ENCODE peak calls at places on chromosome 1, in seven cellular contexts. J is activated T-helper 9 cell treated with anti-CD3 and anti-CD28 coated beads, Interleukin-2, amount 50 U/mL, for 16 hours; X is MG63; B is stimulated activated CD8-positive, alpha-beta memory T cell treated with anti-CD3 and anti-CD28 coated beads, Interleukin-7, amount 100 ng/mL, for 24 hours; S is AG08396; O is left lung; R is CD8-positive, alpha-beta T cell. E is an unnamed sample.

GRCh38 chr1:59198565-59198964 is 98.3 kb upstream of the FGGY start:
- DNase-seq in S (no peak), R (no peak), O (no peak), J (no peak), B (no peak), X (peak), E (no peak)

GRCh38 chr1:62321438-62321837 is 2.2 kb upstream of the KANK4 start:
- DNase-seq in O (no peak), S (peak), R (no peak), B (no peak), J (no peak), X (peak), E (no peak)

GRCh38 chr1:209368864-209369598 is 214.5 kb upstream of the CAMK1G start:
- DNase-seq in J (no peak), O (no peak), S (peak), B (no peak), X (peak), R (no peak), E (no peak)

GRCh38 chr1:40650075-40650474 is 15.4 kb downstream of the RIMS3 start:
- DNase-seq in B (no peak), X (no peak), R (no peak), J (no peak), S (no peak), O (no peak), E (no peak)

GRCh38 chr1:27612718-27613117 is 8.8 kb upstream of the AHDC1 start:
- DNase-seq in B (no peak), S (no peak), X (no peak), O (no peak), J (no peak), R (no peak), E (no peak)

GRCh38 chr1:226002667-226003501 is 3.7 kb upstream of the SDE2 start:
- DNase-seq in B (no peak), O (peak), J (no peak), R (no peak), X (peak), S (peak), E (no peak)

GRCh38 chr1:191290441-191290840 is 812.8 kb upstream of the BRINP3 start:
- DNase-seq in R (no peak), X (no peak), S (no peak), B (no peak), O (no peak), J (no peak), E (no peak)

GRCh38 chr1:197106869-197107268 is 39.6 kb downstream of the ASPM start:
- DNase-seq in B (no peak), S (no peak), J (no peak), O (no peak), R (no peak), X (no peak), E (no peak)

GRCh38 chr1:201552941-201553341 is 14.0 kb downstream of the NAV1 start:
- DNase-seq in X (peak), O (no peak), R (no peak), S (no peak), J (no peak), B (no peak), E (no peak)

GRCh38 chr1:169722784-169723183 is 11.1 kb downstream of the SELE start:
- DNase-seq in S (no peak), X (no peak), O (no peak), B (no peak), R (no peak), J (no peak), E (no peak)

GRCh38 chr1:235319255-235319654 is 8.7 kb downstream of the ARID4B start:
- DNase-seq in R (no peak), S (no peak), J (no peak), B (no peak), O (no peak), X (no peak), E (no peak)

GRCh38 chr1:41830711-41831110 is 88.0 kb downstream of the HIVEP3 start:
- DNase-seq in R (no peak), O (no peak), S (no peak), J (no peak), B (no peak), X (no peak), E (no peak)

GRCh38 chr1:113534875-113535274 is 144.6 kb downstream of the MAGI3 start:
- DNase-seq in X (no peak), S (no peak), J (no peak), R (no peak), B (no peak), O (no peak), E (no peak)

GRCh38 chr1:247357781-247358211 is 26.1 kb upstream of the ZNF496 start:
- DNase-seq in R (no peak), J (no peak), B (no peak), X (peak), O (peak), S (peak), E (no peak)

GRCh38 chr1:3671371-3672180 is 19.3 kb downstream of the TP73 start:
- DNase-seq in X (no peak), S (no peak), J (no peak), R (no peak), B (no peak), O (no peak), E (no peak)

GRCh38 chr1:3037281-3038040 is 16.2 kb downstream of the ACTRT2 start:
- DNase-seq in R (no peak), J (no peak), O (peak), B (no peak), X (no peak), S (no peak), E (no peak)

GRCh38 chr1:204583909-204584632 is 67.9 kb downstream of the MDM4 start:
- DNase-seq in B (no peak), R (no peak), X (peak), O (no peak), S (no peak), J (no peak), E (no peak)

GRCh38 chr1:202952818-202953217 is 5.3 kb downstream of the ADIPOR1 start:
- DNase-seq in S (no peak), X (peak), R (no peak), B (no peak), O (peak), J (no peak), E (no peak)

GRCh38 chr1:18256318-18257235 is 149.0 kb downstream of the IGSF21 start:
- DNase-seq in S (peak), B (no peak), X (peak), O (no peak), J (no peak), R (no peak), E (peak)

GRCh38 chr1:247407180-247407616 is 8.8 kb upstream of the NLRP3 start:
- DNase-seq in O (peak), X (no peak), B (no peak), S (no peak), R (peak), J (peak), E (peak)

GRCh38 chr1:183191833-183192232 is 5.8 kb downstream of the LAMC2 start:
- DNase-seq in X (no peak), J (no peak), B (no peak), O (no peak), R (no peak), S (peak), E (no peak)

GRCh38 chr1:64493864-64494263 is 23.9 kb downstream of the CACHD1 start:
- DNase-seq in X (no peak), S (no peak), J (no peak), B (no peak), O (no peak), R (no peak), E (no peak)

GRCh38 chr1:241627453-241628329 is 12.5 kb downstream of the CHML start:
- DNase-seq in B (no peak), O (no peak), R (peak), S (peak), J (no peak), X (peak), E (no peak)

GRCh38 chr1:163692266-163692665 is 370.5 kb downstream of the NUF2 start:
- DNase-seq in B (no peak), S (no peak), O (no peak), R (no peak), J (no peak), X (no peak), E (no peak)

GRCh38 chr1:227351443-227351842 is 33.2 kb upstream of the CDC42BPA start:
- DNase-seq in B (no peak), S (no peak), O (no peak), R (no peak), X (peak), J (no peak), E (no peak)

GRCh38 chr1:226608699-226609505 is 60.3 kb downstream of the STUM start:
- DNase-seq in S (peak), O (peak), J (peak), B (peak), X (peak), R (peak), E (peak)

GRCh38 chr1:153791856-153792253 is 16.6 kb downstream of the SLC27A3 start:
- DNase-seq in X (peak), R (no peak), B (no peak), S (peak), J (no peak), O (no peak), E (no peak)

GRCh38 chr1:187476671-187477070 is 647.9 kb downstream of the PLA2G4A start:
- DNase-seq in X (no peak), R (no peak), O (no peak), B (no peak), J (no peak), S (no peak), E (no peak)

GRCh38 chr1:205199090-205199930 is 12.2 kb downstream of the DSTYK start:
- DNase-seq in J (peak), O (no peak), S (no peak), B (no peak), R (no peak), X (peak), E (no peak)

GRCh38 chr1:198880818-198881597 is 242.2 kb downstream of the PTPRC start:
- DNase-seq in R (no peak), O (no peak), J (no peak), S (peak), B (no peak), X (peak), E (no peak)

GRCh38 chr1:211529011-211529410 is 37.0 kb upstream of the RD3 start:
- DNase-seq in R (no peak), O (no peak), J (no peak), X (no peak), B (no peak), S (no peak), E (no peak)

GRCh38 chr1:202835548-202836072 is 24.9 kb downstream of the PCAT6 start:
- DNase-seq in B (no peak), R (no peak), O (no peak), S (no peak), J (no peak), X (no peak), E (no peak)

GRCh38 chr1:229185913-229186312 is 85.0 kb upstream of the RAB4A start:
- DNase-seq in O (no peak), J (no peak), R (no peak), S (no peak), B (no peak), X (no peak), E (no peak)

GRCh38 chr1:91526496-91526895 is 25.8 kb downstream of the CDC7 start:
- DNase-seq in X (no peak), R (no peak), S (no peak), J (no peak), O (no peak), B (no peak), E (no peak)

GRCh38 chr1:180415985-180416633 is 86.3 kb downstream of the ACBD6 start:
- DNase-seq in X (no peak), S (peak), O (no peak), B (no peak), R (no peak), J (no peak), E (no peak)

GRCh38 chr1:214076341-214077035 is 88.7 kb downstream of the PROX1 start:
- DNase-seq in R (no peak), X (no peak), J (no peak), S (no peak), B (no peak), O (no peak), E (no peak)

GRCh38 chr1:28966617-28967016 is 52.2 kb downstream of the EPB41 start:
- DNase-seq in O (no peak), R (no peak), X (no peak), J (no peak), B (no peak), S (no peak), E (no peak)